ENCODE peak calls at places on chromosomes 11 and 22, in five cellular contexts. A is prostate gland, Y is keratinocyte, I is GM12878, L is kidney. B is an unnamed sample.

GRCh38 chr11:46352063-46352841 is 5.0 kb downstream of the DGKZ start:
- DNase-seq in A (no peak), I (no peak), L (peak; percentile 82), Y (no peak), B (no peak)

GRCh38 chr22:38982008-38982927 is at the start of gene APOBEC3B:
- DNase-seq in A (peak; percentile 88), Y (peak; percentile 32), I (peak; percentile 85), L (peak; percentile 95), B (peak; percentile 48)

GRCh38 chr22:46731246-46732040 is 6.6 kb downstream of the CERK start:
- DNase-seq in L (peak; percentile 92), A (peak; percentile 64), Y (no peak), I (no peak), B (no peak)

GRCh38 chr11:132456735-132457328 is 1075.5 kb downstream of the OPCML start:
- DNase-seq in A (no peak), I (no peak), L (no peak), Y (no peak), B (no peak)

GRCh38 chr22:28923826-28924732 is 40.7 kb downstream of the ZNRF3 start:
- DNase-seq in L (peak; percentile 79), I (no peak), A (peak; percentile 86), Y (no peak), B (no peak)

GRCh38 chr22:27627901-27628300 is 173.7 kb downstream of the MN1 start:
- DNase-seq in I (no peak), A (no peak), L (no peak), Y (no peak), B (no peak)

GRCh38 chr11:87473174-87473573 is 435.4 kb downstream of the TMEM135 start:
- DNase-seq in I (no peak), L (no peak), A (no peak), Y (peak; percentile 41), B (peak; percentile 68)

GRCh38 chr11:61008971-61009370 is 37.5 kb downstream of the CD6 start:
- DNase-seq in Y (no peak), A (no peak), I (no peak), L (peak; percentile 35), B (no peak)

GRCh38 chr22:28817919-28818859 is 17.8 kb upstream of the XBP1 start:
- DNase-seq in Y (no peak), L (peak; percentile 82), A (peak; percentile 94), I (no peak), B (no peak)

GRCh38 chr11:31295308-31295707 is 74.2 kb downstream of the DCDC1 start:
- DNase-seq in A (no peak), Y (no peak), L (no peak), I (no peak), B (no peak)

GRCh38 chr11:35927730-35928129 is 16.1 kb upstream of the LDLRAD3 start:
- DNase-seq in A (peak; percentile 92), I (no peak), Y (peak; percentile 93), L (peak; percentile 86), B (no peak)

GRCh38 chr11:75872887-75873416 is 57.9 kb downstream of the UVRAG start:
- DNase-seq in L (no peak), A (no peak), Y (no peak), I (no peak), B (no peak)

GRCh38 chr22:17258015-17258827 is 39.0 kb upstream of the ADA2 start:
- DNase-seq in A (peak; percentile 74), Y (no peak), I (peak; percentile 98), L (peak; percentile 85), B (no peak)

DNA sequence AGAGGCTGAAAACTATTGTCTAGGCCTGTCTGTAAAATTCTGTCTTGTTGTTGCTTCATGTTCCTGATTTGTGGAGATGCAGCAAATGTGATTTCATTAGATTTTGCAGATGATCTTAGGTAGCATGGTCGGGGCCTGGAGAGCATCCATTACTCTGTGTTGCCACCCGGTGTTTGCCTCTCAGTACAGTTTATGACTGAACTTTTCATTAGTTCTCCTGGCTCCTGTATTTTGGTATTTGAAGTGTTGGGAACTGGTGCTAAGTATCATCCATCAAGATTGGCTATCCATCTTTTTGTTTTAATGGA is 7.7 kb downstream of the YWHAH start:
- DNase-seq in L (no peak), A (no peak), I (no peak), Y (no peak), B (no peak)
- TF ChIP-seq CTCF in L (no peak), A (no peak), I (no peak), Y (no peak), B (peak; percentile 20)

DNA sequence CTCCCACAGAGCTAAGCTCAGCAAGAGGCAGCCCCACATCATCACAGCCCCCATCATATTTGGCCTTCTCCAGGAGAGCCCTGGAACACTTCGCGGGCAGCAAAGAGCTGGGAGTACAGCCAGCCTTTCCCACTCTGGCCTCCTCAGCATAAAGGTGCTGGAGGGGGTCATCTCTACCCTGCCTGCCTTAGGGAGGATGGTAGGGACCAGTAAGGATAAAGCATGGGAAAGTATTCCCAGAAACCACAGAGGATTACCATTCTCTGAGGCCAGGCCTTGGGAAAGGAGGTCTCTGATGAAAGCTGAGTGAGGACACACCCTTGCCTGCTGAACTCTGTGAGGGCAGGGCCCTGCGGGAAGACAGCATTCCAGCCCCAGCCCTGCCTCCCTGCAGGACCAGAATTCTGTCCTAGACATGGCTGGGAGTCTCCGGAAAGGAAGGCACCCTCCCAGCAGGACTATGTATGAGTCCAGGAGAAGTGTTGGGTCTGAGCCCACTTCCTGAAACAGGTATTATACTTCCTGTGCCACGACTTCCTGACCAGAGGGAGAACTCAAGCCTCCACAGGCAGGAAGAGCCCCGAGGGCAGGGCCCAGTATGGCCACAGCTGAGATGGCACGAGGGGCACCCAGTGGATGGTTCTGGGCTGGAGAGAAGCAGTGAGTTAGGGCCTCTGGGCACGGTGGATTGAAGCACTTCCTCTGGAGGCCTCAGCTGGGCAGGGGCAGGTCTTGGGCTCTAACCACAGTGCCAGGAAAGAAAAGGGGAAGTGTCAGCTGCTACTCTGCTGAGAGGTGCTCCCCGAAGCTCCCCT is 12.9 kb upstream of the CASTOR1 start:
- DNase-seq in Y (no peak), I (no peak), A (no peak), L (no peak), B (peak; percentile 52)
- H3K36me3 ChIP-seq in Y (peaks cover 24% of the 10 kb centered on the region), I (peaks cover 28% of the 10 kb centered on the region), A (peaks cover 5% of the 10 kb centered on the region), L (peaks cover 44% of the 10 kb centered on the region), B (peaks cover 35% of the 10 kb centered on the region)

DNA sequence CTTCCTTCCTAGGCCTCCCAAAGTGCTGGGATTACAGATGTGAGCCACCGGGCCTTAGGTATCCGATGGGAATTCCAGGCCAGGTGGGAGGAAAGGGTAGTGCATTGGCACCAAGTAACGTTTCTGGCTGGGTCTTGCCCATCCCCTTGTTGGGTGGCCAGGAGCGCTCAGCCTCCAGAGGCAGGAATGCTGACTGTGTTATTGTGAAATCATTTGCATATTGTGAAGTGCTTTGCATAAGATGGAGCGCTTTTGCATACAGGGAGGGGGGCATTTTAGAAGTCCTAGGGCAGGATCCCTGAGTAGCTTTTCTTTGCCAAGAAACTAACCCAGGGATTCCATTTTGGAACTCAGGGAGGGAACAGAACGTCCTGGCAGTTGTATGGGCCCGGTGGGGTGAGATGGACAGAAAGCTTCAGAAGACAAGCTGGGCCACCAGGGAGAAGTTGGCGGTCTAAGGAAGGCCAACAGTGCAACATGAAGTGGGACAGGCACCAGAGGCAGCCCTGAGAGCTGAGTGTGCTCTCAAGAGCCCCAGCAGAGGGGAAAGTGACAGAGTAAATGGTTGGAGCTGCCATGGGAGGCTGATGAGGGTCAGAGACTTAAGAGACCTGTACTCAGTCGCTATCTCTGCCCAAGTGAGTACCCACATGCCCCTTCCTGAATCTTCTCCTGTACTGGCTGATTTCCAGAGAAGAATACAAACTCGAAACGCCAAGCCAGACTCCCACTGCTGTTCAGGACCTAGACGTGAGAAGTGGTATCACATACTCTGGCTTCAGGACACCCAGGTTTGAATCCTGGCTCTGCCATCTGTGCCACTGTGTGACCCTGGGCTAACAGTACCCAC is 1.3 kb upstream of the SLC39A13 start:
- DNase-seq in Y (no peak), L (peak; percentile 67), A (no peak), I (no peak), B (no peak)
- H3K4me3 ChIP-seq in Y (peak overlapping the region; percentile 88), L (peak overlapping the region; percentile 73), A (peak overlapping the region; percentile 58), I (peak overlapping the region; percentile 72), B (peak overlapping the region; percentile 53)

GRCh38 chr11:44256673-44257291 is 53.2 kb downstream of the ALX4 start:
- DNase-seq in L (no peak), A (no peak), Y (no peak), I (no peak), B (no peak)

GRCh38 chr11:44257338-44258189 is 52.4 kb downstream of the ALX4 start:
- DNase-seq in A (no peak), Y (no peak), L (no peak), I (no peak), B (no peak)

GRCh38 chr11:44260081-44260480 is 49.9 kb downstream of the ALX4 start:
- DNase-seq in Y (no peak), A (no peak), L (no peak), I (no peak), B (no peak)

GRCh38 chr11:44258839-44259420 is 51.0 kb downstream of the ALX4 start:
- DNase-seq in I (no peak), A (no peak), Y (no peak), L (no peak), B (no peak)

DNA sequence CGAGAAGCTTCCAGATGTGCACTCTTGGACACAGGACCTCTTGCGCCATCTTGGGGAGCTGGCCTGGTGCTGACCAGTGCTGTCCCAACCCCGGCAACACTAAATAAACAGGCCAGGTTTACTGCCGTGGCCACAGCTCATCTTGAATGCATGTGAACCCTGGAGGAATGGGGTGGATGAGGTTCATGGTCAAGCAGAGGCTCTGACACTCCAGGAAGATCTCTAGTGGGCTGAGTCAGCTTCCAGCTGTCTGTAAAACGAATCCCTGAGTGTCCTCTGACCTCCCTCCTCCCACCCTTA is 51.8 kb downstream of the ALX4 start:
- DNase-seq in L (no peak), Y (no peak), A (no peak), I (no peak), B (peak; percentile 51)
- TF ChIP-seq CTCF in L (no peak), Y (no peak), A (no peak), I (no peak), B (peak; percentile 12)